ENCODE peak calls at places on chromosomes 13 and 19, in ten cellular contexts. X, D, S, E, C, L, H, I, Q and M are unnamed samples. For H3K4me1 and H3K36me3, the result is how much of the 10 kb centered on the place peaks cover.

GRCh38 chr19:12564016-12564664 is 12.9 kb upstream of the ZNF564 start:
- DNase-seq in X (peak), D (peak), S (peak), E (peak), C (peak), L (peak), H (peak), I (peak), Q (peak), M (peak)

GRCh38 chr19:58552655-58553054 is 2.2 kb downstream of the CHMP2A start:
- DNase-seq in X (no peak), D (no peak), S (no peak), E (no peak), C (no peak), L (no peak), H (no peak), I (no peak), Q (no peak), M (no peak)

GRCh38 chr19:37718357-37718756 is 1.2 kb downstream of the ZNF607 start:
- DNase-seq in X (peak), D (no peak), S (no peak), E (no peak), C (peak), L (no peak), H (no peak), I (no peak), Q (peak), M (no peak)

GRCh38 chr13:109140054-109140776 is 510.8 kb downstream of the MYO16 start:
- DNase-seq in X (no peak), D (no peak), S (no peak), E (no peak), C (no peak), L (no peak), H (no peak), I (no peak), Q (no peak), M (no peak)

GRCh38 chr13:72774019-72774418 is 7.7 kb downstream of the DIS3 start:
- DNase-seq in X (no peak), D (no peak), S (no peak), E (no peak), C (no peak), L (no peak), H (no peak), I (no peak), Q (no peak), M (no peak)

GRCh38 chr13:39866722-39867121 is 211.3 kb downstream of the COG6 start:
- DNase-seq in X (no peak), D (no peak), S (no peak), E (no peak), C (no peak), L (no peak), H (no peak), I (no peak), Q (no peak), M (no peak)

GRCh38 chr13:30908416-30908980 is 2.4 kb downstream of the MEDAG start:
- DNase-seq in X (no peak), D (peak), S (peak), E (peak), C (no peak), L (no peak), H (no peak), I (no peak), Q (no peak), M (peak)

GRCh38 chr13:46531953-46532352 is 21.0 kb upstream of the LRCH1 start:
- DNase-seq in X (no peak), D (no peak), S (no peak), E (no peak), C (no peak), L (no peak), H (no peak), I (no peak), Q (no peak), M (no peak)

GRCh38 chr13:52652170-52652979 is at the start of gene SUGT1:
- DNase-seq in X (peak), D (peak), S (peak), E (peak), C (peak), L (peak), H (peak), I (peak), Q (peak), M (peak)
- H3K4me1 ChIP-seq in X (under half), D (under half), S (under half), E (under half), C (under half), L (under half), H (under half), I (under half), Q (under half), M (under half)

DNA sequence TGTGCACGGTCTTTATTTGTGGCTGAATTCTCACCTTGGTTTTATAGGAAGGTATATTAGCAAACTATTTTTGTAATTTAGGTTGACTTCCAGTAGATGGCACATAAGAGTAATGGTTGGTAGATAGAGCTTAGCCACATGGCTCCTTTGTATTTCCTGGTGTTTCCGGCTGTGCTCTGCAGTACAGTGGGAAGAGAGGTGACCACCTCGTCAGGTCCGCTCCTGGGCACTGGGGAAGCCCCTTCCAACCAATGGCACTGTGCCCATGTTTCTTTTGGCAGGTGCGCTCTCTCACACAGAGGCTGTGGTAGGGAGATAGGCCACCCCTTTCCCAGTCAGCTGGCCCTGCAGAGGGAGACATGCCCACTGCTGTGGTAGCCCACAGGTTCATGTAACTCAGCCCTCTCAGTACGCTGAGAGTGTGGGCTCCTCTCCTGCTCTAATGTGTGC is 74.3 kb upstream of the ATP12A start:
- DNase-seq in X (no peak), D (no peak), S (no peak), E (peak), C (peak), L (no peak), H (no peak), I (no peak), Q (peak), M (peak)
- TF ChIP-seq CTCF in X (peak), D (no peak), S (no peak), E (peak), C (peak), L (peak), H (no peak), I (no peak), Q (peak), M (peak)

GRCh38 chr19:2239771-2240770 is 3.4 kb downstream of the SF3A2 start:
- DNase-seq in X (no peak), D (no peak), S (peak), E (peak), C (peak), L (peak), H (no peak), I (no peak), Q (peak), M (no peak)
- H3K36me3 ChIP-seq in X (under half), D (under half), S (under half), E (under half), C (half or more), L (under half), H (under half), I (under half), Q (under half), M (under half)

GRCh38 chr19:35089554-35089953 is 26.1 kb upstream of the FXYD3 start:
- DNase-seq in X (no peak), D (no peak), S (no peak), E (no peak), C (no peak), L (no peak), H (no peak), I (no peak), Q (no peak), M (no peak)
- H3K4me1 ChIP-seq in X (under half), D (under half), S (under half), E (under half), C (under half), L (under half), H (under half), I (under half), Q (under half), M (under half)

GRCh38 chr13:71672527-71672926 is 194.5 kb downstream of the DACH1 start:
- DNase-seq in X (no peak), D (no peak), S (no peak), E (peak), C (no peak), L (no peak), H (no peak), I (no peak), Q (no peak), M (peak)
- TF ChIP-seq CTCF in X (peak), D (no peak), S (no peak), E (peak), C (peak), L (no peak), H (no peak), I (no peak), Q (peak), M (peak)

DNA sequence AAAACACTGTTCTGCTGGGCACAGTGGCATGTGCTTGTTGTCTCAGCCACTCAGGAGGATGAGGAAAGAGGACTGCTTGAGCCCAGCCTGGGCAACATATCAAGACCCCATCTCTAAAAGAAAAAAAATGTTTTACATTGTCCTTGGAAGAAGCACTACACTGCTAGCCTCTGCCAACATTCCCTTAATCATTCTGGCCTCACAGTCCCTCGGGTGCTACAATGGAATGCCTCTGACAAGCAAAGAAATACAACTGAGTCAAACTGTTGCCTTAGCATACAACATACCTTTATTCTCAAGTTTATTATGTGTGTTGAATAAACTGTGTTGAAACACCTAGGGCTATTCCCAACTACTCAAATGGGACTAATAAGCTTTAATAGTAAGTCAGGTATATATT is 56.1 kb downstream of the PSPC1 start:
- DNase-seq in X (no peak), D (no peak), S (no peak), E (no peak), C (no peak), L (no peak), H (no peak), I (no peak), Q (no peak), M (no peak)
- H3K36me3 ChIP-seq in X (under half), D (under half), S (under half), E (under half), C (half or more), L (under half), H (under half), I (half or more), Q (under half), M (half or more)

DNA sequence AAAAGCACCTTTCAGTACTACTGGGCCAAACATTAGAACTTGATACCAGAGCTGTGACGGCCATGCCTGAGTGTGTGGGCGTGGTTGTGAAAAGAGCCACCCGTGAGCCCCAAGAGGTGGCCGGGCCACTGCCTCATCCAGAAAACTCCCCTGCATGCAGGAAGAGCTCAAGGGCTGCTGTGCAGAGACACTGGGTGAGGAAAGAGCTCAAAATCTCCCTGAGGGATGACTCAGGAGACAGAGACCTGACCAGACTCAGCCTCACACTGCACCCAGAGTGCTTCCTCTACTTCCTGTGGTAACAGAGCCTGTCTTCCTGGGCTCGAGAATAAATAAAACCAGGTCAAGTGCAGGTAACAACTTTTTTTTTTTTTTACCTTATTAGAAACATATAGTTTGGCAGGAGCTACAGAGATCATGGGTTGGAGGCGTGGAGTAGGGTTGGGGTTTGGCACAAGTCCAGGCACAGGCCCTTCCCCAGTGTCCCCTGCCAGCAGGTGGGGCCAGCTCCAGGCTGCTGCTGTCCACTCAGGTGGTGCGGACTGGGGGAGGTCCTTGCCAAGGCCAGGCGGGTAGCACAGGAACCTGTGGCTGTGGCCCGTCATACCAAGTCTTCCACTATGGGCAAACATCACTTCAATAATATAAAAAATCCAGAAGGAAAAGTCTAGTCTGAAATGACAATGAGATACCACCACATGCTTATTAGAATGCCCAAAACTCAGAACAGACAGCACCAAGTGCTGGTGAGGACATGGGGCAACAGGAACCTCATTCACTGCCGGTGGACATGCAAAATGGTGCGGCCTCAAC is 25.5 kb downstream of the ELL start:
- DNase-seq in X (no peak), D (no peak), S (peak), E (peak), C (no peak), L (peak), H (peak), I (peak), Q (no peak), M (peak)
- H3K4me1 ChIP-seq in X (under half), D (under half), S (under half), E (under half), C (under half), L (half or more), H (under half), I (half or more), Q (under half), M (under half)

GRCh38 chr13:27997904-27998522 is 9.5 kb upstream of the URAD start:
- DNase-seq in X (peak), D (no peak), S (peak), E (peak), C (peak), L (peak), H (no peak), I (no peak), Q (peak), M (peak)
- TF ChIP-seq CTCF in X (peak), D (no peak), S (no peak), E (peak), C (peak), L (peak), H (no peak), I (peak), Q (peak), M (peak)